ENCODE peak calls at places on chromosome 17, in ten cellular contexts. R is epithelial cell of prostate; D is NCI-H2171 treated with DMSO at 0.1 percent for 48 hours; I is choroid plexus epithelial cell; U is stimulated activated effector memory CD8-positive, alpha-beta T cell treated with anti-CD3 and anti-CD28 coated beads, Interleukin-12 subunit alpha, Interleukin-12 subunit beta, amount 100 ng/mL, for 72 hours; T is C1 segment of cervical spinal cord; O is HS-5; S is tibial nerve; X is GM19239; Q is stimulated activated CD8-positive, alpha-beta memory T cell treated with anti-CD3 and anti-CD28 coated beads, Interleukin-7, amount 100 ng/mL, for 1 hour. J is an unnamed sample.

GRCh38 chr17:77329741-77330531 is 189.2 kb downstream of the SEC14L1 start:
- DNase-seq in R (no peak), D (no peak), I (no peak), U (no peak), T (no peak), O (no peak), S (no peak), X (no peak), Q (no peak), J (no peak)

GRCh38 chr17:76901542-76902197 is 33.5 kb downstream of the MGAT5B start:
- DNase-seq in R (no peak), D (peak), I (no peak), U (no peak), T (no peak), O (no peak), S (no peak), X (no peak), Q (no peak), J (no peak)

GRCh38 chr17:82107341-82107860 is 9.4 kb upstream of the FASN start:
- DNase-seq in R (no peak), D (no peak), I (peak), U (no peak), T (no peak), O (no peak), S (no peak), X (no peak), Q (no peak), J (no peak)

GRCh38 chr17:64081802-64082799 is 47.8 kb downstream of the ERN1 start:
- DNase-seq in R (peak), D (peak), I (peak), U (no peak), T (no peak), O (no peak), S (no peak), X (no peak), Q (no peak), J (no peak)

GRCh38 chr17:66373944-66374817 is 71.8 kb downstream of the PRKCA start:
- DNase-seq in R (no peak), D (peak), I (no peak), U (no peak), T (no peak), O (no peak), S (no peak), X (no peak), Q (peak), J (no peak)

GRCh38 chr17:41650794-41651624 is 26.6 kb upstream of the KRT17 start:
- DNase-seq in R (no peak), D (no peak), I (no peak), U (no peak), T (no peak), O (no peak), S (no peak), X (no peak), Q (no peak), J (no peak)

GRCh38 chr17:49078248-49078647 is 54.3 kb upstream of the B4GALNT2 start:
- DNase-seq in R (no peak), D (no peak), I (no peak), U (no peak), T (no peak), O (no peak), S (no peak), X (no peak), Q (no peak), J (no peak)

GRCh38 chr17:72467841-72468653 is 347.2 kb downstream of the SOX9 start:
- DNase-seq in R (peak), D (peak), I (peak), U (no peak), T (no peak), O (no peak), S (peak), X (no peak), Q (no peak), J (peak)

GRCh38 chr17:39365252-39365651 is 36.2 kb downstream of the FBXL20 start:
- DNase-seq in R (no peak), D (no peak), I (peak), U (no peak), T (no peak), O (no peak), S (no peak), X (no peak), Q (no peak), J (no peak)

GRCh38 chr17:31339906-31340661 is 18.7 kb upstream of the EVI2A start:
- DNase-seq in R (peak), D (no peak), I (peak), U (no peak), T (no peak), O (peak), S (no peak), X (no peak), Q (no peak), J (no peak)